ENCODE peak calls at places on chromosomes 1 and 21, in five cellular contexts. O is fibroblast of pulmonary artery, H is body of pancreas, T is cardiac fibroblast, R is A549. C is an unnamed sample.

GRCh38 chr21:26800455-26801454 is 44.5 kb downstream of the ADAMTS1 start:
- DNase-seq in O (peak; percentile 71), H (no peak), T (peak; percentile 73), R (no peak), C (no peak)

GRCh38 chr21:41641510-41641815 is 125.4 kb downstream of the RIPK4 start:
- DNase-seq in O (no peak), H (no peak), T (no peak), R (no peak), C (no peak)

GRCh38 chr1:208159542-208160258 is 84.5 kb downstream of the PLXNA2 start:
- DNase-seq in O (peak; percentile 90), H (peak; percentile 38), T (peak; percentile 93), R (no peak), C (no peak)

GRCh38 chr21:15731243-15731613 is 1.4 kb downstream of the USP25 start:
- DNase-seq in O (no peak), H (no peak), T (no peak), R (peak; percentile 17), C (no peak)

GRCh38 chr1:12174789-12175455 is 8.1 kb downstream of the TNFRSF1B start:
- DNase-seq in O (peak; percentile 38), H (peak; percentile 39), T (peak; percentile 57), R (no peak), C (no peak)

GRCh38 chr1:85330711-85331290 is 54.4 kb upstream of the BCL10 start:
- DNase-seq in O (peak; percentile 98), H (no peak), T (peak; percentile 97), R (no peak), C (no peak)

GRCh38 chr1:189803364-189803763 is 674.3 kb downstream of the BRINP3 start:
- DNase-seq in O (no peak), H (no peak), T (no peak), R (no peak), C (peak; percentile 2)

GRCh38 chr1:96782861-96783260 is 61.3 kb downstream of the PTBP2 start:
- DNase-seq in O (peak; percentile 29), H (no peak), T (peak; percentile 47), R (no peak), C (no peak)

GRCh38 chr1:55519276-55519675 is 304.1 kb upstream of the USP24 start:
- DNase-seq in O (no peak), H (no peak), T (no peak), R (no peak), C (no peak)

DNA sequence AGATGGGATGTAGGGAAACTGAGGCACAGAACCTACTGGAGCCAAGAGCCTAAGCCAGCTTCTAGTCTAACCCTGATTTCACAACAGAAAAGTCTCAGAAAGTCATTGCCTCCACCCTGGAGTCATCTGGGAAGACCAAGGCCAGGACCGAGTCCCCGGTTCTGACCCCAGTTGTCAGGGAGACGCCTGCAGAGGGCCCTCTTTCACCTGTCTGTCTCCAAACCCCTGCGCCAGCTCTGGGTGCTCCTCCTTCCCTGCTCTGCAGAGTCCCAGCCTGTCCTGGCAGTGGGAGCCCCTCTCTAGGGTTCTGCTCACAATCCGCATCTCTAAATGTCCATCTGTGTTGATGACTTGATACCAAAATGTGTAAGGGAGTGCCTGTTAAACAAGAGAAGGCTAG is 149.7 kb downstream of the PGBD5 start:
- DNase-seq in O (no peak), H (no peak), T (no peak), R (no peak), C (peak; percentile 23)
- H3K4me3 ChIP-seq in O (no peak overlapping the region), H (no peak overlapping the region), T (no peak overlapping the region), R (no peak overlapping the region), C (no peak overlapping the region)

GRCh38 chr1:182387566-182387965 is 4.0 kb downstream of the GLUL start:
- DNase-seq in O (no peak), H (no peak), T (no peak), R (no peak), C (no peak)
- H3K4me3 ChIP-seq in O (no peak overlapping the region), H (no peak overlapping the region), T (no peak overlapping the region), R (no peak overlapping the region), C (no peak overlapping the region)

DNA sequence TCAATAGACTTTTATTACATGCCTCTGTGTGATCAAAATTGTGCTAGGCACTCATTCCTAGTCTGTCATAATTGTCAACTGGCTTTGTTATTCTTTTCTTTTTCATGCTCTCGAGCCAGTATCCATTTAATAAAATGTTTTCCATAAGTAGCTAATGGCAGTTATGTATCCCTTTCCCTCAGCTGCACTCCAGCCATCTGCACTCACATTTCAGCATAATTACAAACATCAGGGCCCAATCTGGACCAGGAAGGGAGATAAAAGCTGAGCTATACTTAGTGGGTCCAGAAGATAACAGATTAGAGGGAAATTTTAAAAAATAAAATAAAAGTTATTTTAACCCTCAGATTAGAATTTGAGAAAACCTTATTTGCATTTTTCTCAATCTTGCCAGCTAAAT is 15.8 kb downstream of the RGS5 start:
- DNase-seq in O (no peak), H (no peak), T (no peak), R (no peak), C (no peak)
- H3K4me3 ChIP-seq in O (no peak overlapping the region), H (no peak overlapping the region), T (no peak overlapping the region), R (no peak overlapping the region), C (no peak overlapping the region)

GRCh38 chr1:167066333-167067122 is 23.6 kb downstream of the GPA33 start:
- DNase-seq in O (peak; percentile 50), H (peak; percentile 77), T (peak; percentile 50), R (peak; percentile 86), C (peak; percentile 69)
- H3K4me3 ChIP-seq in O (peak overlapping the region; percentile 2), H (no peak overlapping the region), T (peak overlapping the region; percentile 34), R (peak overlapping the region; percentile 40), C (peak overlapping the region; percentile 0)

C was measured in Caco-2.